ENCODE peak calls at places on chromosomes 1 and 21, in nine cellular contexts. X is upper lobe of right lung, Z is adipocyte, L is heart right ventricle, S is fibroblast of lung, B is right cardiac atrium, Q is kidney epithelial cell, A is fibroblast of mammary gland, O is HAP-1. G is an unnamed sample.

GRCh38 chr1:145982010-145982723 is 14.2 kb downstream of the TXNIP start:
- DNase-seq in Z (no peak), L (peak; percentile 74), A (no peak), Q (no peak), O (no peak), S (no peak), B (no peak), X (no peak), G (no peak)

GRCh38 chr1:37482004-37482785 is 7.8 kb downstream of the ZC3H12A start:
- DNase-seq in S (no peak), A (no peak), B (no peak), Z (no peak), X (no peak), O (no peak), Q (no peak), L (no peak), G (no peak)

GRCh38 chr1:7401814-7402547 is 369.1 kb upstream of the VAMP3 start:
- DNase-seq in L (no peak), X (no peak), A (peak; percentile 99), Q (peak; percentile 100), S (peak; percentile 98), O (no peak), Z (peak; percentile 94), B (no peak), G (no peak)

GRCh38 chr1:107277022-107277421 is 136.2 kb downstream of the NTNG1 start:
- DNase-seq in Z (peak; percentile 81), X (no peak), S (peak; percentile 69), A (peak; percentile 65), B (no peak), Q (no peak), L (peak; percentile 5), O (peak; percentile 17), G (no peak)

GRCh38 chr1:5460974-5461373 is 531.3 kb downstream of the NPHP4 start:
- DNase-seq in B (no peak), O (no peak), S (no peak), Z (no peak), L (no peak), A (no peak), X (no peak), Q (no peak), G (no peak)

GRCh38 chr1:36650200-36651065 is 167.7 kb upstream of the CSF3R start:
- DNase-seq in B (peak; percentile 53), L (peak; percentile 47), Q (no peak), Z (peak; percentile 65), X (no peak), S (peak; percentile 25), O (peak; percentile 35), A (peak; percentile 52), G (no peak)

GRCh38 chr1:207873055-207873890 is 37.7 kb downstream of the CD34 start:
- DNase-seq in Q (no peak), S (no peak), X (peak; percentile 71), A (no peak), B (no peak), O (no peak), Z (no peak), L (no peak), G (no peak)

GRCh38 chr21:33023574-33024277 is 2.0 kb upstream of the OLIG2 start:
- DNase-seq in Z (no peak), L (no peak), S (no peak), X (no peak), Q (no peak), A (no peak), B (no peak), O (no peak), G (no peak)

GRCh38 chr1:217493290-217493689 is 137.6 kb downstream of the GPATCH2 start:
- DNase-seq in B (no peak), A (no peak), Q (no peak), L (no peak), S (no peak), X (no peak), Z (no peak), O (no peak), G (no peak)

DNA sequence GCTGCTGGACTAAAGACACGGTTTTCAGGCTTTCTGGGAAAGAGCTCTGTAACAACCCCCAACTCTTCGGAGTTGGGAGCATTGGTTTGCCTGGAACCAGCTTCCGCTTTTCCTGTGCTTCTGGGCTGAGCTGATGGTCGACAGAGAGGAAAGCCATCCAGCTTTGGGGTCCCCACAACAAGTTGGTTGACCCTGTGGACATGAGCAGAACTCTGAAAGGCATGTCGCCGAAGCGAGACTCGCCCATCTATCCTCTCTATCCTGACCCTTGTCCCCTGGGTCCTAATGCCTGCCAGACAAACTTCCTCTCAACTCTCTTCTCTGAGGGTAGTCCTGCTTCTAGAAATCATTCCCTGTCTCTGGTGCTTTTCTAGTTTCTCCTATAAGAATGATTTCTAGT is 31.9 kb upstream of the FCGR2A start:
- DNase-seq in X (no peak), O (peak; percentile 10), B (no peak), Q (no peak), Z (peak; percentile 15), L (no peak), S (peak; percentile 4), A (peak; percentile 29), G (no peak)
- H3K4me3 ChIP-seq in X (no peak overlapping the region), O (peak overlapping the region; percentile 17), B (no peak overlapping the region), Q (no peak overlapping the region), Z (peak overlapping the region; percentile 47), L (no peak overlapping the region), S (no peak overlapping the region), A (no peak overlapping the region), G (no peak overlapping the region)

GRCh38 chr1:147541672-147542548 is 609 bp downstream of the BCL9 start:
- DNase-seq in X (peak; percentile 68), Q (no peak), L (peak; percentile 45), Z (peak; percentile 75), O (peak; percentile 36), B (peak; percentile 47), A (peak; percentile 23), S (peak; percentile 70), G (no peak)
- H3K4me3 ChIP-seq in X (peak overlapping the region; percentile 64), Q (peak overlapping the region; percentile 68), L (peak overlapping the region; percentile 60), Z (peak overlapping the region; percentile 88), O (peak overlapping the region; percentile 52), B (peak overlapping the region; percentile 61), A (peak overlapping the region; percentile 61), S (peak overlapping the region; percentile 66), G (peak overlapping the region; percentile 74)

GRCh38 chr1:1205769-1206375 is 520 bp downstream of the TNFRSF18 start:
- DNase-seq in L (no peak), A (no peak), O (no peak), S (no peak), X (no peak), B (no peak), Q (no peak), Z (no peak), G (no peak)
- H3K4me3 ChIP-seq in L (peak overlapping the region; percentile 11), A (no peak overlapping the region), O (no peak overlapping the region), S (no peak overlapping the region), X (peak overlapping the region; percentile 36), B (no peak overlapping the region), Q (peak overlapping the region; percentile 22), Z (no peak overlapping the region), G (peak overlapping the region; percentile 21)

DNA sequence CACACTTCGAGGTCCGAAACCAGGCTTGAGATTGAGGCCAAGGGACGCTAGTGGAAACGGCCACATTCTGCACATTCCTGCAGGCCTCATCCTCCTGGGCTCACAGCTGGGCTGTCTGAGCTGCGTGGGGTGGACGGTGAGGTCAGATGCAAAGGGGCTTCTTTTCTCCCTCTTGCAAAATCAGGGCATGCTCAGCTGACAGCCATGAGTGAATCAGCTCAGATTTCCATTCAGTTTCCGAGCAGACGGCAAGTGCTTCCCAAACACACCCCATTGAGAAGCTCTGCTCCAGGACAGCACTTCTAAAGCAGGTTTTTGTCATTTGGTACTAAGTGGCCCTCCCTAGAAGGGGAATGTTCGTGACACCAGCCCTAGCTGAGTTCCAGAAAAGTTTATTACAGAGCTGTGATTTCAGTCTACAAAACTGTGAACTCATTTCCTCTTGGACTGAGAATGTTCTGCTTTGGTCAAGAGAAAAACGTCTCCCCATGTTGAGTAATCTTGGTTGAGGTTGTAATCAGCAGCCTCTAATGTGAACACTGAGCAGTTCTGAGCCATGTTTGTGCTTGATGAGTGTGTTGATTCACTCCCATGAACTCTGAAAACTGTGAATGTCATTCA is 10.0 kb downstream of the PDPN start:
- DNase-seq in X (no peak), O (no peak), L (peak; percentile 19), A (peak; percentile 95), B (peak; percentile 61), S (peak; percentile 65), Q (peak; percentile 73), Z (no peak), G (no peak)
- H3K4me3 ChIP-seq in X (no peak overlapping the region), O (no peak overlapping the region), L (no peak overlapping the region), A (no peak overlapping the region), B (no peak overlapping the region), S (no peak overlapping the region), Q (no peak overlapping the region), Z (peak overlapping the region; percentile 56), G (no peak overlapping the region)

DNA sequence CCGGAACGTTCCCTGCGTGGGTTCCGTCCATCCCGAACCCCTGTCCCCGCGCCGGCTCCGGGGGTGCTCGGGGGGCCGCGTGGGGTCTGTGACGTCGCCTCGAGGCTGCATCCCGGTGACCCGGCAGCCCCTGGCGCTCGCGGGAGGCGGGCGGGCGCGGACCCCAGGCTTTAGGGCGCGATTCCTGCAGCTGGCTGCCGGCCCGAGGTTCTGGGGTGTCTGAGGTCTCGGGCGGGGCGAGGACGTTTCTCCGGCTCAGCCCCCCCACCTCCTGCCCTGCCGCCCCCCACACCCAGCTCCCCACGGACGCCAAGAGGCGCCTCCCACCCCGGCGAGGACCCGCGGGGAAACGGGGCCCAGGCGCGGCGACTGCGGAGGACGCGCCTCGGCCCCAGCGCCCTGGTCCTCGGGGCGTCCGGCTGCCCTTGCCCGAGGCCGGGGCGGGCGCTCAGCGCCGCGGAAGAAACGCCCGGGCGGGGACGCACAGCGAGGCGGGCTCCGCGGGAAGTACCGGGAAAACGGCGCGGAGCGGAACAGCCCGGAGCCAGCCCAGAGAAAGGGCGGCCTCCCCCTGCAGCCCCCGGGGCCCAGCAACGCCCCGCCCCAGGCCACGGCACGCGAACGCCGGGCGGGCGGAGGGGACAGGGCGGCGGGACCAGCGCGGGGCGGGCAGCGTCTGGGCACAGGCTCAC is 1.3 kb upstream of the PCBP3 start:
- DNase-seq in S (peak; percentile 31), Q (no peak), Z (peak; percentile 14), O (no peak), B (no peak), A (no peak), X (no peak), L (peak; percentile 4), G (no peak)
- H3K4me3 ChIP-seq in S (no peak overlapping the region), Q (no peak overlapping the region), Z (peak overlapping the region; percentile 50), O (no peak overlapping the region), B (peak overlapping the region; percentile 95), A (no peak overlapping the region), X (peak overlapping the region; percentile 26), L (peak overlapping the region; percentile 31), G (peak overlapping the region; percentile 76)

DNA sequence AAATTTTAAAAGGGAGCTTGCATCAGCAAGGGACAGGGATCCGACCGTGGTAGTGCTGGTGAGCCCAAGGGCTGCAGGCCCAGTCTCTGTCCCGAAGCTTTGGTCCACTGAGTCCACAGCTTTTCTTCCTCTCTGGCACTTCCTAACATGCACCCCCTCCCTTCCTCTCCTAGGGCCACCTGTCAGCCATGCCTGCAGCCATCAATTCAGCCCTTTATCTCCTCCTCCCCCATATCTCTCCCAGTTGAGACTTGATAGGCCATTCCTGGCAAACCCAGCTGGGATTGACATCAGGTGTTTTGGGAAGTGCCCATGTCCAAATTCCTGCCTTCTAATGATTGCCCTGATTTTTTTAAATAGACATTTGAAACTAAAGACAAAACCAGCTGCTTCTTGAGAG is 25.6 kb downstream of the HLX start:
- DNase-seq in S (no peak), L (no peak), A (no peak), Q (no peak), X (no peak), Z (no peak), B (no peak), O (no peak), G (no peak)
- H3K4me3 ChIP-seq in S (no peak overlapping the region), L (no peak overlapping the region), A (no peak overlapping the region), Q (no peak overlapping the region), X (no peak overlapping the region), Z (no peak overlapping the region), B (no peak overlapping the region), O (no peak overlapping the region), G (no peak overlapping the region)